ENCODE peak calls at places on chromosomes 3 and 15, in four cellular contexts. A is Peyer's patch, U is HCT116, H is spleen. L is an unnamed sample.

GRCh38 chr15:59689626-59690236 is 611 bp upstream of the BNIP2 start:
- DNase-seq in A (peak), U (peak), H (peak), L (peak)

GRCh38 chr15:31357148-31357547 is 30.5 kb downstream of the KLF13 start:
- DNase-seq in U (no peak), H (no peak), A (no peak), L (no peak)

GRCh38 chr3:114454592-114455251 is 160.9 kb downstream of the TIGIT start:
- DNase-seq in A (no peak), U (no peak), H (no peak), L (no peak)

GRCh38 chr3:109718822-109719221 is 381.5 kb upstream of the DPPA4 start:
- DNase-seq in U (no peak), H (no peak), A (no peak), L (no peak)

GRCh38 chr3:134312873-134313838 is 61.1 kb downstream of the AMOTL2 start:
- DNase-seq in U (no peak), A (peak), H (peak), L (peak)

GRCh38 chr3:56593455-56594158 is 36.6 kb downstream of the CCDC66 start:
- DNase-seq in A (no peak), U (no peak), H (no peak), L (no peak)

GRCh38 chr3:65030014-65030627 is 342.3 kb upstream of the ADAMTS9 start:
- DNase-seq in H (no peak), A (no peak), U (no peak), L (no peak)

GRCh38 chr3:157255797-157256196 is 95.8 kb upstream of the CCNL1 start:
- DNase-seq in H (no peak), U (no peak), A (no peak), L (no peak)

GRCh38 chr3:46895204-46895660 is 17.7 kb downstream of the PTH1R start:
- DNase-seq in A (peak), H (peak), U (peak), L (peak)

GRCh38 chr3:70821602-70822001 is 509.2 kb upstream of the MDFIC2 start:
- DNase-seq in U (no peak), A (no peak), H (no peak), L (no peak)

GRCh38 chr15:94297543-94297942 is 66.2 kb downstream of the MCTP2 start:
- DNase-seq in A (no peak), U (no peak), H (no peak), L (peak)

GRCh38 chr15:100905855-100906254 is 13.3 kb upstream of the LRRK1 start:
- DNase-seq in H (no peak), A (no peak), U (no peak), L (no peak)

GRCh38 chr3:50890688-50891344 is 216.1 kb downstream of the DOCK3 start:
- DNase-seq in U (no peak), H (no peak), A (no peak), L (no peak)

GRCh38 chr15:71601038-71601869 is 209.1 kb upstream of the NR2E3 start:
- DNase-seq in U (no peak), A (no peak), H (no peak), L (no peak)

GRCh38 chr3:29601861-29602585 is 321.2 kb downstream of the RBMS3 start:
- DNase-seq in H (no peak), U (no peak), A (no peak), L (no peak)

GRCh38 chr15:44569316-44569715 is 32.4 kb downstream of the EIF3J start:
- DNase-seq in A (no peak), H (no peak), U (no peak), L (no peak)

GRCh38 chr15:76330281-76330680 is 6.3 kb upstream of the ISL2 start:
- DNase-seq in A (no peak), U (no peak), H (no peak), L (peak)

GRCh38 chr3:159126261-159127020 is 324.6 kb downstream of the MFSD1 start:
- DNase-seq in A (no peak), H (no peak), U (no peak), L (no peak)

GRCh38 chr15:29103825-29104565 is 165.6 kb downstream of the NSMCE3 start:
- DNase-seq in A (peak), U (peak), H (peak), L (peak)

GRCh38 chr3:190217081-190217480 is 96.4 kb upstream of the P3H2 start:
- DNase-seq in H (no peak), A (no peak), U (no peak), L (no peak)

GRCh38 chr3:52986938-52987337 is 58.9 kb downstream of the SFMBT1 start:
- DNase-seq in U (no peak), H (no peak), A (no peak), L (peak)

GRCh38 chr3:52446631-52447511 is 2.0 kb upstream of the SEMA3G start:
- DNase-seq in A (peak), H (peak), U (peak), L (peak)

GRCh38 chr3:12966847-12967750 is 106.1 kb downstream of the IQSEC1 start:
- DNase-seq in A (no peak), U (no peak), H (no peak), L (peak)
- TF ChIP-seq POLR2A in A (no peak), U (peak), H (no peak), L (peak)

GRCh38 chr15:65869127-65869953 is at the start of gene RAB11A:
- DNase-seq in U (peak), A (peak), H (peak), L (peak)
- TF ChIP-seq POLR2A in U (peak), A (peak), H (no peak), L (peak)

DNA sequence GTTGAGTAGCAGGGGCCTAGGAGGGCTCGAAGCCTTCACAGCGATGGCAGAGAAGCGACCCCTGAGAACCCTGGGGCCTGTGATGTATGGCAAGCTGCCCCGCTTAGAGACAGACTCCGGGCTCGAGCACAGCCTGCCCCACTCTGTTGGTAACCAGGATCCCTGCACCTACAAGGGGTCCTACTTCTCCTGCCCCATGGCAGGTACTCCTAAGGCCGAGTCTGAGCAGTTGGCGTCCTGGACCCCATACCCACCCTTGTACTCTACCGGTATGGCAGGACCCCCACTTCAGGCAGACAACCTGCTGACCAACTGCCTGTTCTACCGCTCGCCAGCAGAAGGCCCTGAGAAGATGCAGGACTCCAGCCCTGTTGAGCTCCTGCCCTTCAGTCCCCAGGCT is 4.3 kb downstream of the C15orf39 start:
- DNase-seq in U (no peak), A (no peak), H (no peak), L (no peak)
- TF ChIP-seq POLR2A in U (no peak), A (no peak), H (no peak), L (no peak)

DNA sequence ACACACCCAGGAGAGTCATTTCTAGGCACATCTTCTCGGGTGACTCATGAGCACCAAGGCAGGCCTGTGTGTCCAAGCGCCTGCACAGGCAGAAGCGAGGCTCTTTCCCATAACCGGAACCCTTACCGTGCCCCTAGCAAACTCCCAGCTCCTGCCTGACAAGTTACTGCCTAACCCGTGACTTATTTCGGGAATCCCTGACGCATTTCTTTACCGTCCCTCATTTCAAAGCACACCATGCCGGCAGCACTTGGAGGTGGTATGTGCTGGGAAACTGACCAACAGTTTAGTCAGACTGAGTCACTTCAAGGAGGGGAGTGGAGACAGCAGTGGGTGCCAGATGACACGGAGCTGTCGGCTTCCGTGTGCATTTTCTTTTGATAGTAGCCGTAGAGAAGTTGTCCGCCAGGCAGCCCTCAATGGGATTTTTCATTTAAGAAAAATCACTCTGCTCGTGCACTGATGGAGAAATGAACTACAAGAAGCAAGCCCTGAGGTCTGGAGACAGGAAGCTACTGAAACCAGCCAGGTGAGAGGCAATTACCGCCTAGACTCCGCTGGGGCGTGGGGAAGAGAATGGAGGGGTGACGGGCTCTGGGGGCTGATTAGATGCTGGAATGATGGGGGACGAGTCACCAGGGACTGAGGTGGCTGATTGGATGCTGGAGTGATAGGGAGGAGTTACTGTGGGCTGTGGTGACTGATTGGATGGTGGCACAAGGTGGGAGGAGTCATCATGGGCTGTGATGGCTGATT is 17.2 kb upstream of the HRH1 start:
- DNase-seq in H (no peak), A (no peak), U (peak), L (no peak)
- TF ChIP-seq POLR2A in H (no peak), A (no peak), U (peak), L (no peak)

DNA sequence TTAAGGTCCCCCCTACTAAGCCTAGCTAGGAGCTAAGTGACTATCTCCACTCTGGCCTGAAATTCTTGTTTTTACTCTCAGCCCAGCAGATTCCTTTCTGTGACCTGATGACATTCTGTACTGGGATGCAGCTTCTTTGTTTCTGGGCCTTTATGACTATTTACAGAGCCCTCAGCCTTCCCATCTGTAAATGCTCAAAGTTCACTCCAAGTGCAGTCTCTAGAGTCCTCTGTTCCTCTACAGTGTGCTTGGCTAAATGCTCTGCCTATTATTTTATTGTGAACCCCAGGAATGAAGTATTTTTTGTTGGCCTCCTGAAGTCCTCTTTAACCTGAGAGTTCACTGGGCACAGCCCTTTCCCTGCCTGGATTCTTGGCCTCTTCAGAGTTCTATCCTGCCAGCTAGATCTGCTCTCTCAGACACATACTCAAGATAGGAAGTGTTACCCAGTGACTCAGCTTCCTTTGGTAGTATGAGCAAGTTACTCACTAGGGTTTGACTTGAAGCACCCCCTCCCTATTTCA is 278.1 kb upstream of the P2RY1 start:
- DNase-seq in U (no peak), H (no peak), A (no peak), L (peak)
- TF ChIP-seq POLR2A in U (no peak), H (no peak), A (no peak), L (no peak)

GRCh38 chr3:129608087-129608935 is 1.8 kb upstream of the PLXND1 start:
- DNase-seq in U (no peak), A (no peak), H (no peak), L (peak)

GRCh38 chr3:129607391-129608068 is 1.1 kb upstream of the PLXND1 start:
- DNase-seq in A (no peak), H (no peak), U (no peak), L (peak)

GRCh38 chr3:129605593-129606521 is 619 bp downstream of the PLXND1 start:
- DNase-seq in U (no peak), H (peak), A (no peak), L (peak)

GRCh38 chr3:129604942-129605592 is 1.4 kb downstream of the PLXND1 start:
- DNase-seq in A (no peak), U (no peak), H (no peak), L (no peak)

GRCh38 chr3:129606522-129607390 is at the start of gene PLXND1:
- DNase-seq in H (peak), A (peak), U (no peak), L (peak)
- TF ChIP-seq POLR2A in H (peak), A (peak), U (peak), L (peak)

DNA sequence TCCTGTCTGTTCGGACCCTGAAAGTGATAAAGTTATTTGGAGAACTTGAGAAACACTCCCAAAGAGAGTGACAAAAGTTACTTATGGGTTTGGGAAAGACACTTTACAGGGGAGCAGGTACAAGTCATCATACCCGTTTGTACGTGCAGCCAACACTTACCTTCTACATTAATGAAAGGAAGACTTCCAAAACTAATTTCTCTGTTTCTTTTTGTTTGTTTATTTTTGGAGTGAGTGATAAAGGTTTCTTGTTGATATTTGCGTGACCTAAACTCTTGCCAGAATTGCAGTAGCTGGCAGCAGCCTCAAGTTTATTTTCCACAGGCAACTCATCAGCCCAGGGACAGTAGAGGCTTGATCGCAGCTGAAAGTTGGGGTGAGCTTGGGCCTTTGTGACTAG is 8.4 kb downstream of the ABHD2 start:
- DNase-seq in H (no peak), A (no peak), U (no peak), L (no peak)
- TF ChIP-seq POLR2A in H (no peak), A (no peak), U (no peak), L (no peak)

DNA sequence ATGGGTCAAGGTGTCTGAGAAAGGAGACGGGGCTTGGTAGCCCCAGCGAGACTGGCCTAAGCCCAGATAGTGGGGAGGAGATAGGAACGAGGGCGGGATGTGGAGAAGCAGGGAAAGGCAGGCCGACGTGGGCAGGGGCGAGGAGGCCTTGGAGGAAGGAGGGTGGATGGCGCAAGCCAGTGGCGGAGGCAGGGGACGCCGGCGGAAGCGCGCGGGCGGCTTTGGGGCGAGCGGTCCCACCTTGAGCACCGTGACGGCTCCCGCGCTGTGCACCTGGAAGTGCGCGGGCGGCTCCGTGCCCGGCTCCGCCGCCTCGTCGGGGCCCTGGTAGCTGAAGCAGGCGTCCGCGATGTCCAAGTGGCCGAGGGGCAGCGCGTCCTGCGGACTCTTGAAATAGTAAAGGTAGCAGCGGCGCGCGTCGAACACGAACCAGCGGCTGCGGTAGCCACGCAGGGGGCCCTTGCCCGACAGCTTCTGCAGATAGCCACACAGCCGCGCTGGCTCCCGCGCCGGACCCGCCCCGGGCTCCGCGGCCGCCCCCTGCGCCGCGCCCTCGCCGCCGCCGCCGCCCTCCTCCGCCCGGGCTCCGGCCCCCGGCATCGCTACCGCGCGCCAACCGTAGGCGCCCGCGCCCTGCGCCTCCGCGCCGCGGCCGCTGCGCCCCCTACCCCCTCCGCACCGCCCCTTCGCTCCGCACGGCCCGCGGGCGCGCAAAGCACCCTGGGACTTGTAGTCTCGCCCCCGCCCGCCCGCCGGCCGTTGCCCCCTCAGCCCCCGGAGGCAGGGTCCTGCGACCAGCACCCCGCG is at the start of gene TBC1D2B:
- DNase-seq in U (no peak), H (peak), A (peak), L (peak)
- TF ChIP-seq POLR2A in U (no peak), H (no peak), A (no peak), L (no peak)

GRCh38 chr3:193840111-193840641 is 247.2 kb downstream of the OPA1 start:
- DNase-seq in A (no peak), U (no peak), H (no peak), L (no peak)

GRCh38 chr3:193836511-193836910 is 243.5 kb downstream of the OPA1 start:
- DNase-seq in U (no peak), A (no peak), H (no peak), L (no peak)

GRCh38 chr3:193835414-193835813 is 242.4 kb downstream of the OPA1 start:
- DNase-seq in H (no peak), U (no peak), A (no peak), L (no peak)

GRCh38 chr3:193837347-193837827 is 244.4 kb downstream of the OPA1 start:
- DNase-seq in U (no peak), H (no peak), A (no peak), L (no peak)

GRCh38 chr3:193836918-193837317 is 243.9 kb downstream of the OPA1 start:
- DNase-seq in A (no peak), H (no peak), U (no peak), L (peak)
- TF ChIP-seq POLR2A in A (no peak), H (no peak), U (no peak), L (no peak)